ENCODE peak calls at places on chromosomes 11 and 22, in seven cellular contexts. M is T-cell; Z is stimulated activated CD4-positive, alpha-beta T cell treated with anti-CD3 and anti-CD28 coated beads, TNF-alpha, amount 100 ng/mL, for 1 hour; D is activated T-cell treated with anti-CD3 and anti-CD28 coated beads for 1 hour; G is hepatocyte; Y is LoVo; T is NCI-H1092. L is an unnamed sample.
A peak's percentile ranks its signal among the peaks of the same experiment; 100 is the strongest.

GRCh38 chr11:67022961-67023956 is at the start of gene SYT12:
- DNase-seq in M (peak; percentile 12), Z (no peak), D (no peak), G (peak; percentile 28), Y (no peak), T (no peak), L (no peak)

GRCh38 chr22:36881504-36882245 is 20.9 kb downstream of the NCF4 start:
- DNase-seq in M (no peak), Z (no peak), D (no peak), G (no peak), Y (no peak), T (no peak), L (no peak)

GRCh38 chr22:46547883-46548244 is 10.4 kb upstream of the CELSR1 start:
- DNase-seq in M (no peak), Z (no peak), D (no peak), G (peak; percentile 77), Y (no peak), T (no peak), L (no peak)

GRCh38 chr11:112564228-112564955 is 303.7 kb upstream of the PLET1 start:
- DNase-seq in M (no peak), Z (no peak), D (no peak), G (peak; percentile 27), Y (no peak), T (no peak), L (no peak)

GRCh38 chr11:12458042-12458441 is 80.7 kb downstream of the PARVA start:
- DNase-seq in M (no peak), Z (no peak), D (no peak), G (no peak), Y (no peak), T (no peak), L (no peak)

GRCh38 chr11:57103899-57104605 is 77.7 kb upstream of the LRRC55 start:
- DNase-seq in M (no peak), Z (no peak), D (no peak), G (no peak), Y (no peak), T (no peak), L (no peak)

GRCh38 chr11:102010776-102011500 is 36.3 kb upstream of the CFAP300 start:
- DNase-seq in M (no peak), Z (no peak), D (no peak), G (peak; percentile 89), Y (peak; percentile 90), T (no peak), L (no peak)

GRCh38 chr11:1352696-1353382 is 36.9 kb upstream of the BRSK2 start:
- DNase-seq in M (no peak), Z (no peak), D (no peak), G (no peak), Y (no peak), T (no peak), L (no peak)

GRCh38 chr11:67482736-67483497 is at the start of gene AIP:
- DNase-seq in M (peak; percentile 98), Z (peak; percentile 91), D (peak; percentile 94), G (peak; percentile 98), Y (peak; percentile 97), T (peak; percentile 99), L (peak; percentile 92)

GRCh38 chr11:72263363-72263762 is 19.4 kb upstream of the PHOX2A start:
- DNase-seq in M (no peak), Z (no peak), D (no peak), G (no peak), Y (peak; percentile 18), T (no peak), L (no peak)

GRCh38 chr11:86386791-86387190 is 12.1 kb downstream of the CCDC81 start:
- DNase-seq in M (no peak), Z (no peak), D (no peak), G (no peak), Y (no peak), T (no peak), L (no peak)

GRCh38 chr22:24230911-24231656 is 13.8 kb downstream of the GGT5 start:
- DNase-seq in M (peak; percentile 63), Z (peak; percentile 27), D (peak; percentile 62), G (peak; percentile 40), Y (peak; percentile 15), T (peak; percentile 21), L (peak; percentile 43)

GRCh38 chr11:9089636-9090035 is 1.8 kb downstream of the SCUBE2 start:
- DNase-seq in M (no peak), Z (no peak), D (no peak), G (no peak), Y (no peak), T (no peak), L (no peak)

GRCh38 chr11:114233755-114234154 is 62.4 kb upstream of the NNMT start:
- DNase-seq in M (no peak), Z (no peak), D (no peak), G (peak; percentile 40), Y (no peak), T (peak; percentile 42), L (no peak)

GRCh38 chr11:6393989-6394670 is 3.9 kb downstream of the SMPD1 start:
- DNase-seq in M (no peak), Z (no peak), D (no peak), G (no peak), Y (no peak), T (no peak), L (no peak)

GRCh38 chr11:96134622-96135021 is 208.4 kb downstream of the MAML2 start:
- DNase-seq in M (no peak), Z (no peak), D (no peak), G (peak; percentile 42), Y (peak; percentile 56), T (no peak), L (no peak)

GRCh38 chr11:95835768-95836488 is 45.6 kb downstream of the CEP57 start:
- DNase-seq in M (peak; percentile 56), Z (peak; percentile 10), D (peak; percentile 34), G (peak; percentile 87), Y (peak; percentile 75), T (peak; percentile 56), L (no peak)

GRCh38 chr11:116788534-116788933 is 711 bp upstream of the ZPR1 start:
- DNase-seq in M (no peak), Z (no peak), D (no peak), G (no peak), Y (no peak), T (no peak), L (no peak)

GRCh38 chr11:118911880-118912741 is 13.6 kb downstream of the BCL9L start:
- DNase-seq in M (no peak), Z (peak; percentile 58), D (peak; percentile 70), G (peak; percentile 96), Y (peak; percentile 86), T (no peak), L (peak; percentile 56)

GRCh38 chr11:91932151-91932821 is 292.3 kb upstream of the FAT3 start:
- DNase-seq in M (no peak), Z (no peak), D (no peak), G (peak; percentile 13), Y (no peak), T (no peak), L (no peak)

GRCh38 chr11:120324932-120325810 is at the start of gene TLCD5:
- DNase-seq in M (no peak), Z (no peak), D (no peak), G (peak; percentile 88), Y (peak; percentile 59), T (peak; percentile 85), L (no peak)

GRCh38 chr11:14454861-14455632 is 44.6 kb downstream of the COPB1 start:
- DNase-seq in M (no peak), Z (no peak), D (no peak), G (no peak), Y (no peak), T (no peak), L (no peak)

GRCh38 chr11:36251716-36252307 is 37.4 kb downstream of the COMMD9 start:
- DNase-seq in M (no peak), Z (no peak), D (no peak), G (no peak), Y (no peak), T (no peak), L (no peak)

GRCh38 chr11:128195057-128195751 is 392.2 kb downstream of the ETS1 start:
- DNase-seq in M (peak; percentile 54), Z (no peak), D (peak; percentile 9), G (no peak), Y (no peak), T (no peak), L (no peak)

GRCh38 chr11:45022294-45023064 is 71.8 kb upstream of the TP53I11 start:
- DNase-seq in M (no peak), Z (no peak), D (no peak), G (no peak), Y (no peak), T (no peak), L (no peak)

GRCh38 chr22:26169312-26170111 is at the start of gene SEZ6L:
- DNase-seq in M (no peak), Z (no peak), D (no peak), G (peak; percentile 22), Y (no peak), T (peak; percentile 73), L (no peak)

GRCh38 chr22:40857309-40857851 is 432 bp downstream of the XPNPEP3 start:
- DNase-seq in M (no peak), Z (no peak), D (no peak), G (no peak), Y (no peak), T (no peak), L (no peak)

GRCh38 chr22:29342577-29343312 is 27.2 kb upstream of the RASL10A start:
- DNase-seq in M (no peak), Z (no peak), D (no peak), G (no peak), Y (no peak), T (no peak), L (no peak)

GRCh38 chr11:121451982-121452608 is at the start of gene SORL1:
- DNase-seq in M (peak; percentile 77), Z (peak; percentile 48), D (peak; percentile 63), G (peak; percentile 93), Y (peak; percentile 81), T (peak; percentile 74), L (peak; percentile 55)

GRCh38 chr22:50148991-50149721 is 21.4 kb upstream of the PANX2 start:
- DNase-seq in M (peak; percentile 76), Z (peak; percentile 62), D (peak; percentile 62), G (peak; percentile 77), Y (peak; percentile 43), T (no peak), L (peak; percentile 61)

GRCh38 chr22:17772963-17773605 is 1.2 kb downstream of the BID start:
- DNase-seq in M (no peak), Z (no peak), D (no peak), G (peak; percentile 50), Y (no peak), T (no peak), L (no peak)

GRCh38 chr11:127330044-127330443 is 329.5 kb upstream of the KIRREL3 start:
- DNase-seq in M (no peak), Z (no peak), D (no peak), G (no peak), Y (no peak), T (no peak), L (no peak)

GRCh38 chr11:69442012-69442806 is 39.3 kb upstream of the LINC01488 start:
- DNase-seq in M (no peak), Z (no peak), D (no peak), G (no peak), Y (no peak), T (no peak), L (no peak)

GRCh38 chr22:43985532-43985931 is 30.3 kb downstream of the SAMM50 start:
- DNase-seq in M (no peak), Z (no peak), D (no peak), G (no peak), Y (no peak), T (no peak), L (no peak)

GRCh38 chr11:46635557-46636139 is 18.3 kb downstream of the ATG13 start:
- DNase-seq in M (no peak), Z (no peak), D (no peak), G (no peak), Y (no peak), T (no peak), L (no peak)

GRCh38 chr11:17639781-17640180 is 79.6 kb upstream of the MYOD1 start:
- DNase-seq in M (no peak), Z (no peak), D (no peak), G (no peak), Y (no peak), T (no peak), L (no peak)

GRCh38 chr11:67584205-67584880 is 731 bp downstream of the GSTP1 start:
- DNase-seq in M (peak; percentile 21), Z (no peak), D (no peak), G (peak; percentile 81), Y (no peak), T (no peak), L (no peak)

GRCh38 chr22:49951001-49951677 is 9.4 kb upstream of the PIM3 start:
- DNase-seq in M (no peak), Z (no peak), D (no peak), G (peak; percentile 88), Y (no peak), T (no peak), L (no peak)

L was measured in T-helper 17 cell.